ENCODE peak calls at places on chromosomes 11 and 22, in six cellular contexts. W is A549, I is IMR-90, L is H1, S is heart left ventricle, O is tibial nerve. Z is an unnamed sample.

GRCh38 chr11:103987631-103988594 is 48.5 kb upstream of the DDI1 start:
- DNase-seq in I (peak), S (no peak), L (no peak), O (no peak), W (no peak), Z (no peak)

GRCh38 chr11:130449246-130449990 is 973 bp downstream of the ADAMTS15 start:
- DNase-seq in I (no peak), L (peak), O (no peak), S (peak), W (no peak), Z (peak)

GRCh38 chr22:37609240-37610152 is 862 bp downstream of the GGA1 start:
- DNase-seq in I (no peak), S (no peak), L (no peak), O (no peak), W (peak), Z (no peak)

GRCh38 chr11:69716891-69717747 is 13.3 kb upstream of the FGF19 start:
- DNase-seq in S (no peak), W (no peak), L (no peak), I (no peak), O (no peak), Z (no peak)

GRCh38 chr22:39664485-39665200 is 94.1 kb downstream of the CACNA1I start:
- DNase-seq in W (no peak), O (no peak), S (no peak), L (peak), I (no peak), Z (no peak)

GRCh38 chr22:45602824-45603301 is 68.8 kb upstream of the ATXN10 start:
- DNase-seq in S (no peak), O (no peak), L (peak), W (no peak), I (no peak), Z (no peak)

GRCh38 chr11:108606070-108606469 is 12.5 kb upstream of the EXPH5 start:
- DNase-seq in I (no peak), O (no peak), W (no peak), S (no peak), L (no peak), Z (no peak)

GRCh38 chr11:45043755-45044475 is 93.2 kb upstream of the TP53I11 start:
- DNase-seq in L (no peak), O (no peak), I (no peak), W (no peak), S (no peak), Z (no peak)

GRCh38 chr11:36500315-36500721 is 9.8 kb downstream of the TRAF6 start:
- DNase-seq in I (peak), O (no peak), L (no peak), W (peak), S (peak), Z (no peak)

GRCh38 chr11:43925063-43925931 is 17.1 kb upstream of the C11orf96 start:
- DNase-seq in S (no peak), I (peak), L (no peak), W (no peak), O (no peak), Z (no peak)

GRCh38 chr11:116771935-116772334 is 852 bp downstream of the BUD13 start:
- DNase-seq in L (no peak), I (no peak), S (no peak), O (no peak), W (no peak), Z (no peak)

GRCh38 chr11:3990406-3990805 is 104.2 kb upstream of the RRM1 start:
- DNase-seq in W (no peak), I (no peak), S (no peak), L (no peak), O (no peak), Z (no peak)

GRCh38 chr11:44416776-44417175 is 106.8 kb upstream of the ALX4 start:
- DNase-seq in L (no peak), S (no peak), I (no peak), O (no peak), W (no peak), Z (peak)

GRCh38 chr11:117972589-117973445 is 13.4 kb upstream of the IL10RA start:
- DNase-seq in S (no peak), O (no peak), W (no peak), I (no peak), L (no peak), Z (peak)

GRCh38 chr11:31262761-31263160 is 106.8 kb downstream of the DCDC1 start:
- DNase-seq in S (no peak), W (no peak), I (peak), O (no peak), L (no peak), Z (no peak)

GRCh38 chr11:7579226-7579825 is 65.5 kb downstream of the PPFIBP2 start:
- DNase-seq in L (no peak), I (peak), W (no peak), O (no peak), S (no peak), Z (no peak)

GRCh38 chr11:7576671-7577225 is 62.9 kb downstream of the PPFIBP2 start:
- DNase-seq in S (peak), L (no peak), W (no peak), I (peak), O (no peak), Z (no peak)

GRCh38 chr11:7578276-7578955 is 64.6 kb downstream of the PPFIBP2 start:
- DNase-seq in L (no peak), O (no peak), W (no peak), S (no peak), I (no peak), Z (no peak)

GRCh38 chr11:7577226-7577882 is 63.6 kb downstream of the PPFIBP2 start:
- DNase-seq in W (no peak), I (no peak), L (no peak), S (peak), O (peak), Z (no peak)

GRCh38 chr11:7577883-7578242 is 64.1 kb downstream of the PPFIBP2 start:
- DNase-seq in L (no peak), I (peak), W (no peak), S (no peak), O (no peak), Z (peak)
- TF ChIP-seq POLR2A in L (no peak), I (no peak), W (no peak), S (no peak), O (no peak), Z (no peak)

GRCh38 chr11:46618789-46619188 is 1.4 kb downstream of the ATG13 start:
- DNase-seq in S (no peak), O (no peak), W (no peak), L (no peak), I (no peak), Z (no peak)

GRCh38 chr11:46612326-46612725 is 4.7 kb downstream of the HARBI1 start:
- DNase-seq in I (no peak), S (no peak), W (no peak), O (no peak), L (no peak), Z (no peak)

GRCh38 chr11:46616551-46617450 is at the start of gene HARBI1:
- DNase-seq in W (peak), O (peak), L (peak), S (peak), I (peak), Z (peak)

GRCh38 chr11:46615756-46616155 is 1.3 kb downstream of the HARBI1 start:
- DNase-seq in O (no peak), W (no peak), L (no peak), I (peak), S (no peak), Z (no peak)

GRCh38 chr11:46617451-46618314 is at the start of gene ATG13:
- DNase-seq in O (peak), S (peak), W (peak), I (peak), L (peak), Z (peak)
- TF ChIP-seq POLR2A in O (no peak), S (no peak), W (no peak), I (peak), L (peak), Z (no peak)

DNA sequence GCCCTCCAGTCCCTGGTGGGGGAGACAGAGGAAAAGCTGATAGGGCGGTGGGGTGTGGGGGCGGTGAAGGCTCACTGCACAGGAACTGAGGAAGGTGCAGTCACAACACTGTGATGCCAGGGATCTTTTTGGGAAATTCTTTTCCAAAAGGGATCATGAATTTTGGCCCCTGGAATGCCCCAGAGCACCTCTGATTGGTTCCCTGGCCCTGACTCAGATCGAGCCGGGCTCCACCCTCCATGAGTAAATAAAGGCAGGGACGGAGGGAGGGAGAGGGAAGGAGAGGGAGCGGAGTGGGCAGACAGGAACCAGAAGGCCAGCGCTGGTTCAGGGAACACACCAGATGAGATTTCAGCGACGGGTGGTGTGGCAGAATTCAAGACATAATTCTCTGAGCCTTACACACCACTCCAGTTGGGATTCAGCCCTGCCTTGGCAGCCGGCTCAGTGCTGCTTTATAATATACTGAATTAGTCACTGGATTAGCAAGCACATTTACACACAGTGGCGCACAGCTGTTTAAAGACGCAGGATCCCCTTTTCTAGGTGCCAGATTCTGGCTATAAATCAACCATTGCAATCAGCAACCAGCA is 80.3 kb downstream of the ETS1 start:
- DNase-seq in S (peak), L (no peak), W (peak), O (peak), I (peak), Z (peak)
- TF ChIP-seq POLR2A in S (no peak), L (no peak), W (peak), O (peak), I (peak), Z (no peak)

DNA sequence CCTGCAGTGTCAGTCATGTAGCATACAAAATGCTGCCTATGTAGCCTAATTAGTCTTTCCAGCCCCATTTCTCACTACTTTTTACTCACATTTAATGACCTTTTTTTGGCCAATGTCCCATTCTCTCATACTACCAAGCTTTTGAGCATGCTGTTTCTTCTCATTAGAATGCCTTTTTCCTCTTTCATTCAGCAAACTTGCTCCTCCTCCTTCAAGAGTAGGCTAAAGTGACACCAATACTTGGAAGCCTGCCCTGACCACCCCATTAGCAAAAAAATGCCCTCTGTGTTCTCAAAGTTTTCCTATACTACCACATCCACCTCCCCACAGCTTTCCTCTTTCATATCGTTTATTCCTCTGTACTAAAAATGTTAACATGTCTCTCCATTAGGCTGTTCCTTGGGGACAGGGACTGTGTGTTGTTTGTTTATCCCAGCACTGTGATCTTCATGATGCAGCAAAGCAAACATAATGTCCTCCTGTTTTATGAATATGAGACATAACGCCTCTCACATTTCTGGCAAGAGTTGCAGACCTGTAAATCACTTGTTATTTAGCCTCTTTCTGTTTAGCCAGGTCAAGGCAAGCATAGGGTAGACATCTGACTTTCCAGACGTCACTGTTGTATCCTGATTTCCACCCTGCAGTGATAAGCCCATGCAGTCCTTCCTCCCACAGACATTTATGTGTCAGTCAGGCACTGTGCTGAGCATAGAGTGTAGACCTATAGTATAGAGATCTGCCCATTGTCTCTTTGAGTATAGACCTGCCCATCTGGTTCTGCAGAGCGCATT is 62.0 kb upstream of the UCP3 start:
- DNase-seq in S (no peak), W (no peak), L (no peak), O (no peak), I (no peak), Z (peak)
- TF ChIP-seq POLR2A in S (no peak), W (no peak), L (no peak), O (no peak), I (no peak), Z (peak)

GRCh38 chr22:36355362-36355761 is 32.4 kb downstream of the MYH9 start:
- DNase-seq in S (no peak), L (no peak), I (peak), O (no peak), W (no peak), Z (no peak)

GRCh38 chr22:36352775-36353507 is 34.8 kb downstream of the MYH9 start:
- DNase-seq in I (peak), W (no peak), O (peak), L (no peak), S (peak), Z (peak)

GRCh38 chr22:36349726-36350125 is 38.0 kb downstream of the MYH9 start:
- DNase-seq in L (no peak), I (no peak), S (no peak), O (no peak), W (no peak), Z (no peak)

GRCh38 chr22:36350751-36351594 is 36.8 kb downstream of the MYH9 start:
- DNase-seq in W (peak), L (no peak), I (peak), S (no peak), O (no peak), Z (no peak)

GRCh38 chr22:36351921-36352774 is 35.6 kb downstream of the MYH9 start:
- DNase-seq in S (no peak), W (no peak), L (no peak), I (no peak), O (no peak), Z (peak)
- TF ChIP-seq POLR2A in S (no peak), W (peak), L (no peak), I (no peak), O (no peak), Z (no peak)

GRCh38 chr11:94767701-94768601 is at the start of gene AMOTL1:
- DNase-seq in I (peak), S (peak), W (no peak), L (peak), O (peak), Z (peak)
- TF ChIP-seq POLR2A in I (no peak), S (peak), W (peak), L (no peak), O (peak), Z (peak)

GRCh38 chr11:46348566-46348981 is 1.3 kb downstream of the DGKZ start:
- DNase-seq in S (peak), L (no peak), W (no peak), I (no peak), O (no peak), Z (no peak)

GRCh38 chr11:46345881-46346484 is 1.3 kb upstream of the DGKZ start:
- DNase-seq in S (no peak), L (no peak), W (no peak), I (no peak), O (no peak), Z (no peak)

GRCh38 chr11:46347637-46348311 is 511 bp downstream of the DGKZ start:
- DNase-seq in S (peak), W (no peak), L (no peak), O (no peak), I (no peak), Z (peak)

GRCh38 chr11:46345131-46345597 is 2.1 kb upstream of the DGKZ start:
- DNase-seq in I (no peak), O (no peak), W (no peak), S (peak), L (no peak), Z (no peak)

GRCh38 chr11:46346886-46347636 is at the start of gene DGKZ:
- DNase-seq in S (peak), O (peak), W (peak), L (peak), I (peak), Z (peak)
- TF ChIP-seq POLR2A in S (no peak), O (peak), W (peak), L (peak), I (no peak), Z (peak)

GRCh38 chr11:1750481-1750839 is at the start of gene IFITM10:
- DNase-seq in L (peak), W (no peak), O (no peak), S (no peak), I (no peak), Z (no peak)
- TF ChIP-seq POLR2A in L (no peak), W (no peak), O (peak), S (no peak), I (no peak), Z (no peak)